ENCODE peak calls at places on chromosomes 7 and 10, in ten cellular contexts. One of them, this sample, is unnamed.

GRCh38 chr7:132858760-132859159 is 223.1 kb downstream of the CHCHD3 start:
- DNase-seq in testis: no peak
- DNase-seq in BJ: no peak
- DNase-seq in IMR-90: no peak
- DNase-seq in glutamatergic neuron: no peak
- DNase-seq in endothelial cell: no peak
- DNase-seq in brain microvascular endothelial cell: no peak
- DNase-seq in neural progenitor cell: no peak
- DNase-seq in left lung: no peak
- DNase-seq in endodermal cell: no peak
- DNase-seq in this sample: no peak

GRCh38 chr7:38105874-38106483 is 72.1 kb upstream of the STARD3NL start:
- DNase-seq in testis: peak
- DNase-seq in BJ: no peak
- DNase-seq in IMR-90: peak
- DNase-seq in glutamatergic neuron: peak
- DNase-seq in endothelial cell: no peak
- DNase-seq in brain microvascular endothelial cell: peak
- DNase-seq in neural progenitor cell: peak
- DNase-seq in left lung: no peak
- DNase-seq in endodermal cell: no peak
- DNase-seq in this sample: no peak

GRCh38 chr10:44383749-44384600 is 922 bp downstream of the CXCL12 start:
- DNase-seq in testis: peak
- DNase-seq in BJ: no peak
- DNase-seq in IMR-90: peak
- DNase-seq in glutamatergic neuron: peak
- DNase-seq in endothelial cell: no peak
- DNase-seq in brain microvascular endothelial cell: peak
- DNase-seq in neural progenitor cell: peak
- DNase-seq in left lung: no peak
- DNase-seq in endodermal cell: peak
- DNase-seq in this sample: no peak

GRCh38 chr10:107994621-107995274 is 830.2 kb upstream of the SORCS1 start:
- DNase-seq in testis: no peak
- DNase-seq in BJ: no peak
- DNase-seq in IMR-90: no peak
- DNase-seq in glutamatergic neuron: no peak
- DNase-seq in endothelial cell: no peak
- DNase-seq in brain microvascular endothelial cell: no peak
- DNase-seq in neural progenitor cell: no peak
- DNase-seq in left lung: no peak
- DNase-seq in endodermal cell: no peak
- DNase-seq in this sample: no peak

GRCh38 chr7:17302575-17303142 is 4.2 kb downstream of the AHR start:
- DNase-seq in testis: no peak
- DNase-seq in BJ: no peak
- DNase-seq in IMR-90: peak
- DNase-seq in glutamatergic neuron: no peak
- DNase-seq in endothelial cell: no peak
- DNase-seq in brain microvascular endothelial cell: no peak
- DNase-seq in neural progenitor cell: no peak
- DNase-seq in left lung: no peak
- DNase-seq in endodermal cell: no peak
- DNase-seq in this sample: no peak

GRCh38 chr10:5545011-5545410 is 20.2 kb downstream of the CALML3 start:
- DNase-seq in testis: no peak
- DNase-seq in BJ: no peak
- DNase-seq in IMR-90: no peak
- DNase-seq in glutamatergic neuron: no peak
- DNase-seq in endothelial cell: no peak
- DNase-seq in brain microvascular endothelial cell: no peak
- DNase-seq in neural progenitor cell: no peak
- DNase-seq in left lung: peak
- DNase-seq in endodermal cell: no peak
- DNase-seq in this sample: no peak

GRCh38 chr7:155002411-155003214 is at the start of gene PAXIP1:
- DNase-seq in testis: peak
- DNase-seq in BJ: no peak
- DNase-seq in IMR-90: peak
- DNase-seq in glutamatergic neuron: peak
- DNase-seq in endothelial cell: peak
- DNase-seq in brain microvascular endothelial cell: no peak
- DNase-seq in neural progenitor cell: peak
- DNase-seq in left lung: peak
- DNase-seq in endodermal cell: peak
- DNase-seq in this sample: peak

GRCh38 chr7:10106609-10107008 is 867.1 kb upstream of the PHF14 start:
- DNase-seq in testis: no peak
- DNase-seq in BJ: no peak
- DNase-seq in IMR-90: no peak
- DNase-seq in glutamatergic neuron: no peak
- DNase-seq in endothelial cell: no peak
- DNase-seq in brain microvascular endothelial cell: no peak
- DNase-seq in neural progenitor cell: no peak
- DNase-seq in left lung: no peak
- DNase-seq in endodermal cell: no peak
- DNase-seq in this sample: no peak

GRCh38 chr10:3469639-3470020 is 297.0 kb upstream of the PITRM1 start:
- DNase-seq in testis: no peak
- DNase-seq in BJ: no peak
- DNase-seq in IMR-90: no peak
- DNase-seq in glutamatergic neuron: no peak
- DNase-seq in endothelial cell: no peak
- DNase-seq in brain microvascular endothelial cell: no peak
- DNase-seq in neural progenitor cell: no peak
- DNase-seq in left lung: no peak
- DNase-seq in endodermal cell: peak
- DNase-seq in this sample: no peak

GRCh38 chr10:71542476-71542875 is 145.8 kb downstream of the CDH23 start:
- DNase-seq in testis: no peak
- DNase-seq in BJ: no peak
- DNase-seq in IMR-90: no peak
- DNase-seq in glutamatergic neuron: no peak
- DNase-seq in endothelial cell: no peak
- DNase-seq in brain microvascular endothelial cell: no peak
- DNase-seq in neural progenitor cell: no peak
- DNase-seq in left lung: no peak
- DNase-seq in endodermal cell: no peak
- DNase-seq in this sample: no peak

DNA sequence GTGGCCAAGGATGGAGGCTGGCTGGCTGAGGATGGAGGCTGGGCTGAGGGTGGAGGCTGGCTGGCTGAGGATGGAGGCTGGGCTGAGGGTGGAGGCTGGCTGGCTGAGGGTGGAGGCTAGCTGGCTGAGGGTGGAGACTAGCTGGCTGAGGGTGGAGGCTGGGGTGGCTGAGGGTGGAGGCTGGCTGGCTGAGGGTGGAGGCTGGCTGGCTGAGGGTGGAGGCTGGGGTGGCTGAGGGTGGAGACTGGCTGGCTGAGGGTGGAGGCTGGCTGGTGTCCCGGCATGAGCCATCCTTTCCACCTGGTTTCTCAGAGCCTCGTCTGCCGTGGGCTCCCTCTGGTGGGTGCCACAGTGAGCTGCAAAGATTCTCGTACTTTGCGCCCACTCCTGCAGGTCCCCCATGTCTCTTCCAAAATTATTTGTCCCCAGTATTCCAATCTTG is 88.4 kb downstream of the ELFN1 start:
- DNase-seq in testis: peak
- DNase-seq in BJ: no peak
- DNase-seq in IMR-90: peak
- DNase-seq in glutamatergic neuron: no peak
- DNase-seq in endothelial cell: no peak
- DNase-seq in brain microvascular endothelial cell: no peak
- DNase-seq in neural progenitor cell: peak
- DNase-seq in left lung: no peak
- DNase-seq in endodermal cell: peak
- DNase-seq in this sample: no peak
- TF ChIP-seq CTCF in testis: peak
- TF ChIP-seq CTCF in BJ: peak
- TF ChIP-seq CTCF in IMR-90: peak
- TF ChIP-seq CTCF in glutamatergic neuron: peak
- TF ChIP-seq CTCF in endothelial cell: no peak
- TF ChIP-seq CTCF in brain microvascular endothelial cell: peak
- TF ChIP-seq CTCF in neural progenitor cell: peak
- TF ChIP-seq CTCF in left lung: no peak
- TF ChIP-seq CTCF in endodermal cell: peak
- TF ChIP-seq CTCF in this sample: peak

DNA sequence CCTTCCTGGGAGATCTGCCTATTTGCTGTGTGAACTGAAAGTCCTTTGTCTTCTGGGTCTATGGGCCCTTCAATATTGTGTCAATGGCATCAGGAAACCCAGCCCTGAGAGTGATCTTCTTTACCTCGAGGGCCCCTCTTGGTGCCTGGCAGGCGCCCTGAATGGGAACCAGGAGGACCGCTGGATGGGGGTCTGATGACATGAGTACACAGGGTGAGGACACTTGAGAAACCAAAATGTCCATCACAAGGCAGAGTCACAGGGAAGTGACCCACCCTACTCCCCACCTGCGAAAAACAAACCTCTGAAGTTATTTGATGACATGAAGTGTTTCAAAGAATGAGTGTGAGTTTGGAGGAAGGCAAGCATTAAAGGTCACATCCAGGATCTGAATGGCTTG is 17.3 kb downstream of the SFTPA1 start:
- DNase-seq in testis: no peak
- DNase-seq in BJ: no peak
- DNase-seq in IMR-90: no peak
- DNase-seq in glutamatergic neuron: no peak
- DNase-seq in endothelial cell: no peak
- DNase-seq in brain microvascular endothelial cell: no peak
- DNase-seq in neural progenitor cell: no peak
- DNase-seq in left lung: no peak
- DNase-seq in endodermal cell: no peak
- DNase-seq in this sample: no peak
- TF ChIP-seq CTCF in testis: no peak
- TF ChIP-seq CTCF in BJ: no peak
- TF ChIP-seq CTCF in IMR-90: no peak
- TF ChIP-seq CTCF in glutamatergic neuron: no peak
- TF ChIP-seq CTCF in endothelial cell: no peak
- TF ChIP-seq CTCF in brain microvascular endothelial cell: no peak
- TF ChIP-seq CTCF in neural progenitor cell: no peak
- TF ChIP-seq CTCF in left lung: no peak
- TF ChIP-seq CTCF in endodermal cell: no peak
- TF ChIP-seq CTCF in this sample: no peak

DNA sequence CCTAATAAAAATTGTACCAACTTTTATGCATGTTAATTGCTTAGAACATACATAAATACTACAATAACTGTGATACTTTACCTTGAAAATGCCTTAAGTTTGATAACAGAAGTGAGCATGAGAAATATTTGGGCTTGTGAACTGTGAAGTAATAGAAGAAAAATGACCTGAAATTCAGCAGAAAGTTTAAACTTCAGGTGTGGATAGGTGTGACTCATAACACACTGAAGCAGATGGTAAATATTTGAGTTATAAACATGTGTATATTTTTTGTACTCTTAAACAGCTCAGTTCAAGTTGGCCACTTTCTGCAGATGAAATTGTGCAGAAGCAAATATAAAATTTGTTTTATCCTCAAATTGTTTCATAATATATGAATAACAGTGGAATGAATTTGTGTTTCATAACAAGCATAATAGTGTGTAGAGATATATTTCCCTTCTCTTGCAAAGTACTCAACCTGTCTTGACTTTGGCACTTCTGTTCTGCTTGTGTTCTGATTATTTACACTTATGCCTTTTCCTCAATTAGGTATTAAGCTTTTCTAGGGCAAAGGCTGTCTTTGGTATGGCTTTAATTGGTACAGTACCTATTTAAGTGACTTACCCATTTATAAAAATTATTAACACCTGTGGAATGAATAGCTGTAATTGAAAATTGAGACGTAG is 122.4 kb downstream of the PRKG1 start:
- DNase-seq in testis: no peak
- DNase-seq in BJ: no peak
- DNase-seq in IMR-90: no peak
- DNase-seq in glutamatergic neuron: no peak
- DNase-seq in endothelial cell: no peak
- DNase-seq in brain microvascular endothelial cell: no peak
- DNase-seq in neural progenitor cell: no peak
- DNase-seq in left lung: no peak
- DNase-seq in endodermal cell: no peak
- DNase-seq in this sample: no peak
- TF ChIP-seq CTCF in testis: no peak
- TF ChIP-seq CTCF in BJ: no peak
- TF ChIP-seq CTCF in IMR-90: no peak
- TF ChIP-seq CTCF in glutamatergic neuron: no peak
- TF ChIP-seq CTCF in endothelial cell: no peak
- TF ChIP-seq CTCF in brain microvascular endothelial cell: no peak
- TF ChIP-seq CTCF in neural progenitor cell: no peak
- TF ChIP-seq CTCF in left lung: no peak
- TF ChIP-seq CTCF in endodermal cell: no peak
- TF ChIP-seq CTCF in this sample: no peak

GRCh38 chr7:50940621-50941020 is 157.9 kb upstream of the GRB10 start:
- DNase-seq in testis: no peak
- DNase-seq in BJ: peak
- DNase-seq in IMR-90: no peak
- DNase-seq in glutamatergic neuron: no peak
- DNase-seq in endothelial cell: no peak
- DNase-seq in brain microvascular endothelial cell: no peak
- DNase-seq in neural progenitor cell: no peak
- DNase-seq in left lung: no peak
- DNase-seq in endodermal cell: no peak
- DNase-seq in this sample: no peak

GRCh38 chr7:50937727-50938126 is 155.0 kb upstream of the GRB10 start:
- DNase-seq in testis: no peak
- DNase-seq in BJ: no peak
- DNase-seq in IMR-90: no peak
- DNase-seq in glutamatergic neuron: no peak
- DNase-seq in endothelial cell: no peak
- DNase-seq in brain microvascular endothelial cell: no peak
- DNase-seq in neural progenitor cell: no peak
- DNase-seq in left lung: no peak
- DNase-seq in endodermal cell: no peak
- DNase-seq in this sample: no peak

GRCh38 chr7:50943482-50943881 is 160.8 kb upstream of the GRB10 start:
- DNase-seq in testis: no peak
- DNase-seq in BJ: no peak
- DNase-seq in IMR-90: no peak
- DNase-seq in glutamatergic neuron: no peak
- DNase-seq in endothelial cell: no peak
- DNase-seq in brain microvascular endothelial cell: no peak
- DNase-seq in neural progenitor cell: no peak
- DNase-seq in left lung: no peak
- DNase-seq in endodermal cell: no peak
- DNase-seq in this sample: no peak

GRCh38 chr7:50941525-50941924 is 158.8 kb upstream of the GRB10 start:
- DNase-seq in testis: no peak
- DNase-seq in BJ: no peak
- DNase-seq in IMR-90: no peak
- DNase-seq in glutamatergic neuron: no peak
- DNase-seq in endothelial cell: no peak
- DNase-seq in brain microvascular endothelial cell: no peak
- DNase-seq in neural progenitor cell: no peak
- DNase-seq in left lung: no peak
- DNase-seq in endodermal cell: no peak
- DNase-seq in this sample: no peak

DNA sequence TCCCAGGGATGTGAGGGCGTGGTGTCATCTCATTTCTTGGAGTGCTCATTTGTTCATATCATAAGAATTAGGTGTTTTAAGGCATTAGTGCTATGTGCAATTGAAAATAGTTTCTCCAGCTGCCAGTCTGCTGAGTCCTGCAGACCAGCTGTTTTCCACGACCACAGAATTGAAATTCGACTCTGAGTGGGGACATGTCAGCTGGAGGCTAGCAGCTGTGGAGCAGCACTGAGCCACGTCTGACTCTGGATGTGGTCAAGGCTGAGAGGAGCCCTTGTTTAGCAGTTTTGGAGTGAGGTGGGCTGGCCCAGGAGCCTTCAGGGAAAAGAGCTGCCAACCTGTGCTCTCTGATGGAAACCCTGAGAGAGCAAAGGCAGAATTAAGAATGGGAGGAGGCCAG is 156.3 kb upstream of the GRB10 start:
- DNase-seq in testis: no peak
- DNase-seq in BJ: peak
- DNase-seq in IMR-90: peak
- DNase-seq in glutamatergic neuron: no peak
- DNase-seq in endothelial cell: no peak
- DNase-seq in brain microvascular endothelial cell: peak
- DNase-seq in neural progenitor cell: no peak
- DNase-seq in left lung: no peak
- DNase-seq in endodermal cell: no peak
- DNase-seq in this sample: no peak
- TF ChIP-seq CTCF in testis: no peak
- TF ChIP-seq CTCF in BJ: no peak
- TF ChIP-seq CTCF in IMR-90: no peak
- TF ChIP-seq CTCF in glutamatergic neuron: no peak
- TF ChIP-seq CTCF in endothelial cell: no peak
- TF ChIP-seq CTCF in brain microvascular endothelial cell: no peak
- TF ChIP-seq CTCF in neural progenitor cell: no peak
- TF ChIP-seq CTCF in left lung: no peak
- TF ChIP-seq CTCF in endodermal cell: no peak
- TF ChIP-seq CTCF in this sample: no peak